ENCODE peak calls at places on chromosomes 16 and 17, in nine cellular contexts. One of them, this sample, is unnamed.

GRCh38 chr16:51305337-51305736 is 154.3 kb upstream of the SALL1 start:
- DNase-seq in mammary epithelial cell: no peak
- DNase-seq in mesendoderm: peak; percentile 55
- DNase-seq in trophoblast cell: no peak
- DNase-seq in keratinocyte: no peak
- DNase-seq in PC-3: no peak
- DNase-seq in astrocyte: no peak
- DNase-seq in HCT116: no peak
- DNase-seq in NT2/D1: no peak
- DNase-seq in this sample: no peak

GRCh38 chr17:68428498-68429172 is 28.7 kb downstream of the WIPI1 start:
- DNase-seq in mammary epithelial cell: no peak
- DNase-seq in mesendoderm: no peak
- DNase-seq in trophoblast cell: no peak
- DNase-seq in keratinocyte: no peak
- DNase-seq in PC-3: no peak
- DNase-seq in astrocyte: no peak
- DNase-seq in HCT116: no peak
- DNase-seq in NT2/D1: no peak
- DNase-seq in this sample: no peak

GRCh38 chr17:53492532-53492931 is 330.2 kb upstream of the KIF2B start:
- DNase-seq in mammary epithelial cell: no peak
- DNase-seq in mesendoderm: no peak
- DNase-seq in trophoblast cell: no peak
- DNase-seq in keratinocyte: no peak
- DNase-seq in PC-3: no peak
- DNase-seq in astrocyte: no peak
- DNase-seq in HCT116: no peak
- DNase-seq in NT2/D1: no peak
- DNase-seq in this sample: no peak

GRCh38 chr17:62807812-62808575 is at the start of gene MARCHF10:
- DNase-seq in mammary epithelial cell: no peak
- DNase-seq in mesendoderm: peak; percentile 42
- DNase-seq in trophoblast cell: peak; percentile 85
- DNase-seq in keratinocyte: no peak
- DNase-seq in PC-3: peak; percentile 53
- DNase-seq in astrocyte: no peak
- DNase-seq in HCT116: no peak
- DNase-seq in NT2/D1: no peak
- DNase-seq in this sample: no peak

GRCh38 chr17:19247423-19247822 is 10.3 kb downstream of the EPN2 start:
- DNase-seq in mammary epithelial cell: no peak
- DNase-seq in mesendoderm: no peak
- DNase-seq in trophoblast cell: no peak
- DNase-seq in keratinocyte: no peak
- DNase-seq in PC-3: no peak
- DNase-seq in astrocyte: no peak
- DNase-seq in HCT116: no peak
- DNase-seq in NT2/D1: no peak
- DNase-seq in this sample: no peak

GRCh38 chr16:5446623-5447240 is 349.1 kb upstream of the EEF2KMT start:
- DNase-seq in mammary epithelial cell: no peak
- DNase-seq in mesendoderm: peak; percentile 66
- DNase-seq in trophoblast cell: no peak
- DNase-seq in keratinocyte: no peak
- DNase-seq in PC-3: no peak
- DNase-seq in astrocyte: no peak
- DNase-seq in HCT116: no peak
- DNase-seq in NT2/D1: no peak
- DNase-seq in this sample: no peak

GRCh38 chr17:1753767-1754429 is 8.0 kb upstream of the SERPINF1 start:
- DNase-seq in mammary epithelial cell: no peak
- DNase-seq in mesendoderm: no peak
- DNase-seq in trophoblast cell: no peak
- DNase-seq in keratinocyte: no peak
- DNase-seq in PC-3: no peak
- DNase-seq in astrocyte: no peak
- DNase-seq in HCT116: no peak
- DNase-seq in NT2/D1: no peak
- DNase-seq in this sample: no peak

GRCh38 chr17:73784015-73784603 is 139.9 kb upstream of the SDK2 start:
- DNase-seq in mammary epithelial cell: no peak
- DNase-seq in mesendoderm: no peak
- DNase-seq in trophoblast cell: no peak
- DNase-seq in keratinocyte: no peak
- DNase-seq in PC-3: no peak
- DNase-seq in astrocyte: no peak
- DNase-seq in HCT116: no peak
- DNase-seq in NT2/D1: no peak
- DNase-seq in this sample: no peak

GRCh38 chr17:51585514-51586104 is 325.3 kb downstream of the UTP18 start:
- DNase-seq in mammary epithelial cell: peak; percentile 21
- DNase-seq in mesendoderm: peak; percentile 64
- DNase-seq in trophoblast cell: no peak
- DNase-seq in keratinocyte: no peak
- DNase-seq in PC-3: peak; percentile 74
- DNase-seq in astrocyte: no peak
- DNase-seq in HCT116: peak; percentile 18
- DNase-seq in NT2/D1: no peak
- DNase-seq in this sample: no peak

GRCh38 chr16:8948069-8948593 is 15.6 kb downstream of the USP7 start:
- DNase-seq in mammary epithelial cell: no peak
- DNase-seq in mesendoderm: no peak
- DNase-seq in trophoblast cell: peak; percentile 53
- DNase-seq in keratinocyte: no peak
- DNase-seq in PC-3: no peak
- DNase-seq in astrocyte: no peak
- DNase-seq in HCT116: no peak
- DNase-seq in NT2/D1: no peak
- DNase-seq in this sample: no peak
- H3K4me1 ChIP-seq in mammary epithelial cell: no peaks in the 10 kb centered on the region
- H3K4me1 ChIP-seq in mesendoderm: peaks cover 20% of the 10 kb centered on the region
- H3K4me1 ChIP-seq in trophoblast cell: peaks cover 14% of the 10 kb centered on the region
- H3K4me1 ChIP-seq in keratinocyte: no peaks in the 10 kb centered on the region
- H3K4me1 ChIP-seq in PC-3: no peaks in the 10 kb centered on the region
- H3K4me1 ChIP-seq in astrocyte: peaks cover 17% of the 10 kb centered on the region
- H3K4me1 ChIP-seq in HCT116: peaks cover 3% of the 10 kb centered on the region
- H3K4me1 ChIP-seq in NT2/D1: peaks cover 16% of the 10 kb centered on the region
- H3K4me1 ChIP-seq in this sample: peaks cover 21% of the 10 kb centered on the region

DNA sequence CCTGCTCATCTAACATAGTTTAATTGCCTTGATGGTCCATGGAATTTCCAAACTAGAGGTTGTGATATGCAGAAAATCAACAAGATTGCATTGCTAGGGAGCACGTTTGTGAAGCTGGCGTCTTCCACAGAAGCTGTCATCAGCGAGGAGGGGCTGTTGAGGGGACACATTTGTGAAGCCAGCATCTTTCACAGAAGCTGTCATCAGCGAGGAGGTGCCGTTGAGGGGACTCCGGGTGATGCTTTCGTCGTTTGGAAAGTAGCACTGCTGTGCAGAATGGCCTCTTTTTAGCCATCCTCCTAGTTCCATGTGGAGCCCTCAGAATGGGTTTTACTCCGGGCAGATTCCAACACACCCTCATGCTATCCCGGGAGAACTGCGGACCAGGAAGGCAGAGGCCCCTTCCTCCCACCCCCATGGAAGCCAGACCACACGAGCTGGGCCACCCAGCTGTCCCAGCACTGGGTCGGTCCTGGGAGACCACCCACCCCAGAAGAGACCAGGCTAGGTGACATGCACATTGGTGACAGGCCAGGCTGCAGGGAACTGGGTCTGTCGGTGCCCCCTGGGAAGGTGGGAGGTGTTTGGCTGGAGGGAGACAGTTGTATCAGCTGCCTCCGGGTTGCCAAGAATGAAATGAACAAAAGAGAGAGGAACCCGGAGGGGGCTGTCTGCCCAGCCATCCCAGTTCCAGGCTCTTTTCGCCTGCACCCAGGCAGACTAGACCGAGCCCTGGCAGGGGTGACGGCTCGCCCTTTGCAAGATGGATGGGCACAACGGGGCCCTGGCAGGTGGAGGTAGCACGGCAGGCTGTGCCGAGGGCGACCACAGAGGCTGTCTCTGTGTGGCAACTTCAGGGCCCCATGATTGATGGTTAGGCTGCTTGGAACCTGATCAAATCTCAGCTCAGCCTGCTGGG is 119.4 kb upstream of the CHMP6 start:
- DNase-seq in mammary epithelial cell: no peak
- DNase-seq in mesendoderm: no peak
- DNase-seq in trophoblast cell: no peak
- DNase-seq in keratinocyte: no peak
- DNase-seq in PC-3: no peak
- DNase-seq in astrocyte: no peak
- DNase-seq in HCT116: no peak
- DNase-seq in NT2/D1: no peak
- DNase-seq in this sample: no peak
- H3K9ac ChIP-seq in mammary epithelial cell: no peak overlapping the region
- H3K9ac ChIP-seq in mesendoderm: no peak overlapping the region
- H3K9ac ChIP-seq in trophoblast cell: no peak overlapping the region
- H3K9ac ChIP-seq in keratinocyte: no peak overlapping the region
- H3K9ac ChIP-seq in PC-3: no peak overlapping the region
- H3K9ac ChIP-seq in astrocyte: no peak overlapping the region
- H3K9ac ChIP-seq in HCT116: no peak overlapping the region
- H3K9ac ChIP-seq in NT2/D1: no peak overlapping the region
- H3K9ac ChIP-seq in this sample: no peak overlapping the region

GRCh38 chr16:10753670-10754069 is 10.0 kb downstream of the NUBP1 start:
- DNase-seq in mammary epithelial cell: no peak
- DNase-seq in mesendoderm: no peak
- DNase-seq in trophoblast cell: no peak
- DNase-seq in keratinocyte: no peak
- DNase-seq in PC-3: no peak
- DNase-seq in astrocyte: no peak
- DNase-seq in HCT116: no peak
- DNase-seq in NT2/D1: no peak
- DNase-seq in this sample: no peak

GRCh38 chr16:10751291-10751697 is 7.7 kb downstream of the NUBP1 start:
- DNase-seq in mammary epithelial cell: no peak
- DNase-seq in mesendoderm: peak; percentile 34
- DNase-seq in trophoblast cell: peak; percentile 17
- DNase-seq in keratinocyte: no peak
- DNase-seq in PC-3: no peak
- DNase-seq in astrocyte: no peak
- DNase-seq in HCT116: no peak
- DNase-seq in NT2/D1: no peak
- DNase-seq in this sample: no peak

GRCh38 chr16:10754941-10755340 is 11.3 kb downstream of the NUBP1 start:
- DNase-seq in mammary epithelial cell: peak; percentile 69
- DNase-seq in mesendoderm: no peak
- DNase-seq in trophoblast cell: peak; percentile 27
- DNase-seq in keratinocyte: no peak
- DNase-seq in PC-3: peak; percentile 71
- DNase-seq in astrocyte: peak; percentile 73
- DNase-seq in HCT116: no peak
- DNase-seq in NT2/D1: no peak
- DNase-seq in this sample: peak; percentile 42

GRCh38 chr16:10750793-10751192 is 7.2 kb downstream of the NUBP1 start:
- DNase-seq in mammary epithelial cell: no peak
- DNase-seq in mesendoderm: no peak
- DNase-seq in trophoblast cell: no peak
- DNase-seq in keratinocyte: no peak
- DNase-seq in PC-3: no peak
- DNase-seq in astrocyte: no peak
- DNase-seq in HCT116: no peak
- DNase-seq in NT2/D1: no peak
- DNase-seq in this sample: no peak

GRCh38 chr16:10752843-10753523 is 9.3 kb downstream of the NUBP1 start:
- DNase-seq in mammary epithelial cell: no peak
- DNase-seq in mesendoderm: no peak
- DNase-seq in trophoblast cell: peak; percentile 31
- DNase-seq in keratinocyte: no peak
- DNase-seq in PC-3: no peak
- DNase-seq in astrocyte: no peak
- DNase-seq in HCT116: no peak
- DNase-seq in NT2/D1: no peak
- DNase-seq in this sample: no peak
- H3K4me1 ChIP-seq in mammary epithelial cell: peaks cover 4% of the 10 kb centered on the region
- H3K4me1 ChIP-seq in mesendoderm: no peaks in the 10 kb centered on the region
- H3K4me1 ChIP-seq in trophoblast cell: no peaks in the 10 kb centered on the region
- H3K4me1 ChIP-seq in keratinocyte: peaks cover 3% of the 10 kb centered on the region
- H3K4me1 ChIP-seq in PC-3: peaks cover 16% of the 10 kb centered on the region
- H3K4me1 ChIP-seq in astrocyte: peaks cover 26% of the 10 kb centered on the region
- H3K4me1 ChIP-seq in HCT116: peaks cover 25% of the 10 kb centered on the region
- H3K4me1 ChIP-seq in NT2/D1: no peaks in the 10 kb centered on the region
- H3K4me1 ChIP-seq in this sample: peaks cover 12% of the 10 kb centered on the region

GRCh38 chr17:78764871-78765270 is 17.2 kb downstream of the CYTH1 start:
- DNase-seq in mammary epithelial cell: no peak
- DNase-seq in mesendoderm: no peak
- DNase-seq in trophoblast cell: no peak
- DNase-seq in keratinocyte: no peak
- DNase-seq in PC-3: no peak
- DNase-seq in astrocyte: no peak
- DNase-seq in HCT116: no peak
- DNase-seq in NT2/D1: no peak
- DNase-seq in this sample: no peak

GRCh38 chr17:78767806-78768205 is 14.3 kb downstream of the CYTH1 start:
- DNase-seq in mammary epithelial cell: no peak
- DNase-seq in mesendoderm: no peak
- DNase-seq in trophoblast cell: no peak
- DNase-seq in keratinocyte: no peak
- DNase-seq in PC-3: peak; percentile 56
- DNase-seq in astrocyte: no peak
- DNase-seq in HCT116: no peak
- DNase-seq in NT2/D1: no peak
- DNase-seq in this sample: no peak

GRCh38 chr17:78766225-78766624 is 15.8 kb downstream of the CYTH1 start:
- DNase-seq in mammary epithelial cell: peak; percentile 68
- DNase-seq in mesendoderm: no peak
- DNase-seq in trophoblast cell: no peak
- DNase-seq in keratinocyte: no peak
- DNase-seq in PC-3: peak; percentile 69
- DNase-seq in astrocyte: no peak
- DNase-seq in HCT116: no peak
- DNase-seq in NT2/D1: no peak
- DNase-seq in this sample: no peak

GRCh38 chr17:78765821-78766220 is 16.3 kb downstream of the CYTH1 start:
- DNase-seq in mammary epithelial cell: no peak
- DNase-seq in mesendoderm: no peak
- DNase-seq in trophoblast cell: no peak
- DNase-seq in keratinocyte: no peak
- DNase-seq in PC-3: no peak
- DNase-seq in astrocyte: no peak
- DNase-seq in HCT116: no peak
- DNase-seq in NT2/D1: no peak
- DNase-seq in this sample: no peak

DNA sequence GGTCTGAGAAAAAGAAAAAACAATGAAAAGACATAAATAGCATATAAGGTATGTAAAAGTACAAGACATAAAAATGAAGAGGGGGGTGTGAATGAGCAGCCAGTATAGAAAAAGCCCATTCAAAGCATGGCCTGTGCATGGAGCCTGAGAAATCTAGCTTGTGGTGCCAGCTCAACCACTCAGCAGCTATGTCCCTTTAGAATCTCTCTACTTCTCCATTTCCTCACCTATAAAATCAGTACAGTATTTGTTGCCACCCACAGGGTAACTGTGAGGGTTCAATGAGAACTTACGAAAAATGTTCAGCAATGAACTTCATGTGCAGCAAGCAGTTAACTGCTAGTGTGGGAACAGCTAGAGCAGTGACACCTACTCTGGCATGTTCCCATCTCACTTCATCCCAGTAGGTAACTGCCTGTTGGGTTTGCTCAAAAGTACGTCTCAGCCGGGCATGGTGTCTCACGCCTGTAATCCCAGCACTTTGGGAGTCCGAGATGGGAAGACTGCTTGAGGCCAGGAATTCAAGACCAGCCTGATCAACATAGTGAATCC is 15.3 kb downstream of the CYTH1 start:
- DNase-seq in mammary epithelial cell: no peak
- DNase-seq in mesendoderm: no peak
- DNase-seq in trophoblast cell: no peak
- DNase-seq in keratinocyte: no peak
- DNase-seq in PC-3: no peak
- DNase-seq in astrocyte: no peak
- DNase-seq in HCT116: no peak
- DNase-seq in NT2/D1: no peak
- DNase-seq in this sample: no peak
- H3K9ac ChIP-seq in mammary epithelial cell: no peak overlapping the region
- H3K9ac ChIP-seq in mesendoderm: no peak overlapping the region
- H3K9ac ChIP-seq in trophoblast cell: no peak overlapping the region
- H3K9ac ChIP-seq in keratinocyte: no peak overlapping the region
- H3K9ac ChIP-seq in PC-3: no peak overlapping the region
- H3K9ac ChIP-seq in astrocyte: no peak overlapping the region
- H3K9ac ChIP-seq in HCT116: no peak overlapping the region
- H3K9ac ChIP-seq in NT2/D1: no peak overlapping the region
- H3K9ac ChIP-seq in this sample: no peak overlapping the region